ENCODE peak calls at places on chromosomes 6 and 20, in seven cellular contexts. E is tibial nerve, D is cardiac fibroblast, A is left lung, O is brain microvascular endothelial cell, X is fibroblast of pulmonary artery, N is GM20000. I is an unnamed sample.

GRCh38 chr6:30227763-30228487 is 14.7 kb upstream of the TRIM26 start:
- DNase-seq in O (no peak), E (no peak), D (no peak), N (peak; percentile 46), A (no peak), X (no peak), I (no peak)

GRCh38 chr6:49713346-49713745 is at the start of gene CRISP2:
- DNase-seq in O (no peak), A (peak; percentile 42), X (no peak), E (no peak), D (no peak), N (no peak), I (no peak)

GRCh38 chr20:20368414-20369352 is 779 bp downstream of the INSM1 start:
- DNase-seq in X (no peak), N (peak; percentile 71), D (no peak), E (no peak), A (no peak), O (no peak), I (no peak)

GRCh38 chr6:154462425-154462824 is 48.1 kb downstream of the CNKSR3 start:
- DNase-seq in N (no peak), O (no peak), D (no peak), E (no peak), A (no peak), X (no peak), I (peak; percentile 27)

GRCh38 chr6:36118550-36119107 is 11.7 kb upstream of the MAPK13 start:
- DNase-seq in E (no peak), N (no peak), A (no peak), D (peak; percentile 48), O (no peak), X (no peak), I (no peak)

GRCh38 chr20:1757606-1758507 is 100.3 kb upstream of the SIRPG start:
- DNase-seq in D (no peak), O (no peak), N (no peak), X (no peak), E (no peak), A (no peak), I (no peak)

GRCh38 chr6:26022166-26022510 is 59.5 kb downstream of the TRIM38 start:
- DNase-seq in X (peak; percentile 90), D (peak; percentile 92), N (peak; percentile 38), O (peak; percentile 78), A (no peak), E (peak; percentile 69), I (peak; percentile 73)

GRCh38 chr6:11350294-11350693 is 117.8 kb upstream of the NEDD9 start:
- DNase-seq in N (no peak), O (no peak), D (peak; percentile 85), X (peak; percentile 50), E (peak; percentile 40), A (no peak), I (peak; percentile 65)

GRCh38 chr6:32195652-32195901 is 3.1 kb upstream of the GPSM3 start:
- DNase-seq in A (peak; percentile 100), E (peak; percentile 100), O (peak; percentile 100), X (peak; percentile 100), D (peak; percentile 100), N (no peak), I (peak; percentile 99)

GRCh38 chr6:45998524-45998923 is 17.1 kb downstream of the CLIC5 start:
- DNase-seq in E (no peak), N (no peak), O (no peak), A (no peak), D (no peak), X (no peak), I (no peak)

GRCh38 chr6:78511019-78511418 is 356.3 kb upstream of the IRAK1BP1 start:
- DNase-seq in E (no peak), A (no peak), N (no peak), D (no peak), X (no peak), O (no peak), I (no peak)

GRCh38 chr6:78517399-78517798 is 350.0 kb upstream of the IRAK1BP1 start:
- DNase-seq in A (no peak), E (no peak), N (no peak), X (no peak), O (no peak), D (no peak), I (no peak)

DNA sequence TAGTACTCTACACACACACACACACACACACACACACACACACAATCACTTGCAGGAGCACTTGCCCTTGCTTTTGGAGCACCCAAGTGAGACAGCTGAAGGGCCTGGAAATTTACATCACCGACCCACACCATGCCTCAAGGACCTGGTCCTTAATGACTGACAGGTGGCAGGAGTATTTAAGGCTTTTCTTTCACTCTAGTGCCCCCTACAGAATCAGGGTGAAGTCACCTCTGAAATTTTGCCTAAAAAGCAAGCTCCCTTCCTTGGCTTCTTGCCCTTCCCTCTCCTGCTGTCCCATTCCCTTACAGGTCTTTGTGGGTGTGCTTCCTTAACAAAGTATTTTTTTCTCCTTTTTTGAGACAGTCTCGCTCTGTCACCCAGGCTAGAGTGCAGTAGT is 353.5 kb upstream of the IRAK1BP1 start:
- DNase-seq in O (no peak), E (no peak), N (peak; percentile 6), X (no peak), D (peak; percentile 38), A (no peak), I (peak; percentile 30)
- TF ChIP-seq CTCF in O (peak; percentile 33), E (no peak), N (no peak), X (no peak), D (peak; percentile 20), A (no peak), I (no peak)

GRCh38 chr6:71287038-71287437 is 1.6 kb upstream of the OGFRL1 start:
- DNase-seq in O (no peak), D (no peak), X (no peak), N (no peak), A (peak; percentile 54), E (peak; percentile 58), I (no peak)

GRCh38 chr6:71289802-71290175 is 1.2 kb downstream of the OGFRL1 start:
- DNase-seq in A (no peak), O (no peak), E (no peak), D (no peak), X (no peak), N (no peak), I (no peak)

GRCh38 chr6:71287926-71288227 is 734 bp upstream of the OGFRL1 start:
- DNase-seq in N (no peak), D (no peak), E (no peak), A (no peak), O (no peak), X (no peak), I (no peak)

GRCh38 chr6:71289039-71289801 is 609 bp downstream of the OGFRL1 start:
- DNase-seq in E (no peak), O (no peak), X (no peak), D (peak; percentile 38), N (no peak), A (peak; percentile 90), I (peak; percentile 37)

DNA sequence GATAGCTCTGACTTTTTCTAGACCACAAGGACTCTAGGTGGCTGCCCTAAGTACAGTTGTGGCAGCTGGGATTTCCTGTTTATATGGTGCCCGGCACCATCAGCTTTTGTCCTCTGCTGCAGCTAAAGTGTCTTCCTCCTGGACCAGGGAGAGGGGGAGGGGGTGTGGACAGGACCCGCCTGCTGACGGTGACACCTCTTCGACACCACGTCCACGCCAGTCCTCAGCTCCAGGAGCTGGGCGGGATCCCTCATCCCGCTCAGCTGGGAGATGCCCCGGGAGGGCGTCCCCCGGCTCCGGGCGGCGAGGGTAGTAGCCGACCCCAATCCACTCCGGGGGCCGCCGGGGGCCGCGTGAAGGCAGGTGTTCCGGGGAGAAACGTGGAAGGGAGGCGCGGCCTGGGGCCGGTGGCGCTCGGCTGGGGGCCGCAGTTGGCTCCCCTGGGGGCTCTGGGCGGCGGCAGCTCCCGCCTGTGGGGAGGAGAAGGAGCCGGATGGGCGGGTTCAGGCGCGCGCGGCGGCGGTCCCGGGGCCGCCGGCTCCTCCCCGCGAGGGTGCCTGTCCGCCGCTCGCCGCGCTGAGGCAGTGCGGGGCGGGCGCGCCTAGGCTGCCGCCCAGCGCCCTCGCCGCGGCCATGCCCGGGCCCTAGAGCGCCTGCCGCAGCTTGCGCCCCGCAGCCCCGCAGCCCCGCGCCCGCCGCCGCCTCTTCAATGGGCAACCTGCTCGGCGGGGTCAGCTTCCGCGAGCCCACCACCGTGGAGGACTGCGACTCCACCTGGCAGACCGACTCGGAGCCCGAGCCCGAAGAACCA is at the start of gene OGFRL1:
- DNase-seq in E (peak; percentile 61), N (peak; percentile 95), D (peak; percentile 70), O (peak; percentile 36), X (peak; percentile 68), A (peak; percentile 97), I (peak; percentile 72)
- TF ChIP-seq CTCF in E (peak; percentile 66), N (peak; percentile 17), D (no peak), O (no peak), X (no peak), A (no peak), I (no peak)

DNA sequence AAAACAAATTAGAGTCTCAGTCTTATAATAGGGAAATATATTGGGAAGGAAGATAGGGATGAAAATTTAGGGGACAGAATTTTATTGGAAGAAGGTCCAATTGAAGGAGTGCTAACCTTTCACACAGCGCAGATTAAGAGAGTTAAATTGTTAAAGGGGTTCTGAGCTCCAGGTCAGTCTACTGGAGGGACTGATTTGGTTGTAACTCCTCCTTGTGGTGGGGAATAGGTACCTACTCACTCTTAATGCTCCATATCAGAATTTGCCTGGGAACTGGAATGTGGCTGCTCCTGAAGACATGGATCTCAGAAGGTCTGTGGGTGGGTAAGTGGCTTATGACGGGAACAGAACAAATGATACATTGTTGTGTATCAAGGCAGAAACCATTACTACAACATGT is 143.5 kb downstream of the FLRT3 start:
- DNase-seq in N (no peak), E (no peak), O (no peak), A (no peak), X (peak; percentile 3), D (no peak), I (peak; percentile 17)
- TF ChIP-seq CTCF in N (no peak), E (no peak), O (peak; percentile 47), A (no peak), X (peak; percentile 12), D (no peak), I (no peak)

DNA sequence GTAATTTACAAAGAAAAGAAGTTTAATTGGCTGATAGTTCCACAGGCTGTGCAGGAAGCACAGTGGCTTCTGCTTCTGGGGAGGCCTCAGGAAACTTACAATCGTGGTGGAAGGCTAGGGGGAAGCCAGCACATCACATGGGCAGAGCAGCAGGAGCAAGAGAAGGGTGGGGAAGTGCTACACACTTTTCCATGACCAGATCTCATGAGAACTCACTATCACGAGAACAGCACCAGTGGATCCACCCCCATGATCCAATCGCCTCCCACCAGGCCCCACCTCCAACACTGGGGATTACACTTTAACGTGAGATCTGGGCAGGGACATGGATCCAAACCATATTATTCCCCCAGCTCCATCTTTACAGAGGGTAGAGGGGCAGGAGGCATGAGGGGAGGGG is 166.4 kb downstream of the NFATC2 start:
- DNase-seq in D (no peak), E (no peak), O (no peak), N (no peak), A (no peak), X (no peak), I (no peak)
- TF ChIP-seq CTCF in D (no peak), E (no peak), O (no peak), N (no peak), A (no peak), X (no peak), I (no peak)

GRCh38 chr6:125598422-125598821 is 151.0 kb upstream of the HEY2 start:
- DNase-seq in D (peak; percentile 94), N (no peak), O (peak; percentile 72), E (peak; percentile 27), A (no peak), X (peak; percentile 85), I (peak; percentile 89)

GRCh38 chr6:125593746-125594145 is 155.7 kb upstream of the HEY2 start:
- DNase-seq in D (no peak), N (no peak), A (no peak), E (no peak), X (no peak), O (no peak), I (no peak)

GRCh38 chr6:125597411-125598253 is 151.8 kb upstream of the HEY2 start:
- DNase-seq in N (no peak), X (no peak), A (no peak), E (no peak), O (no peak), D (no peak), I (no peak)

GRCh38 chr6:125596020-125596419 is 153.4 kb upstream of the HEY2 start:
- DNase-seq in O (no peak), A (no peak), D (no peak), X (no peak), E (no peak), N (no peak), I (peak; percentile 63)
- TF ChIP-seq CTCF in O (no peak), A (no peak), D (no peak), X (no peak), E (no peak), N (no peak), I (no peak)